ENCODE peak calls at places on chromosome 14, in seven cellular contexts. C, O, A, W, Q, B and M are unnamed samples.
A peak's percentile ranks its signal among the peaks of the same experiment; 100 is the strongest.

GRCh38 chr14:67722293-67722692 is 20.6 kb downstream of the RDH12 start:
- DNase-seq in Q (no peak), O (no peak), C (no peak), W (no peak), A (no peak), B (peak; percentile 84), M (no peak)

GRCh38 chr14:70357557-70357956 is 1.9 kb downstream of the COX16 start:
- DNase-seq in O (no peak), C (no peak), W (no peak), B (no peak), A (no peak), Q (no peak), M (no peak)

GRCh38 chr14:69069020-69069421 is 83.9 kb downstream of the DCAF5 start:
- DNase-seq in O (no peak), Q (no peak), A (no peak), C (no peak), W (no peak), B (no peak), M (peak; percentile 52)

GRCh38 chr14:20387577-20387976 is 25.7 kb downstream of the TEP1 start:
- DNase-seq in A (no peak), B (no peak), W (no peak), C (no peak), Q (no peak), O (no peak), M (no peak)

GRCh38 chr14:91351508-91351853 is 66.1 kb downstream of the CCDC88C start:
- DNase-seq in Q (no peak), A (peak; percentile 60), W (no peak), C (no peak), B (peak; percentile 59), O (no peak), M (no peak)

GRCh38 chr14:32764131-32764530 is 174.5 kb upstream of the NPAS3 start:
- DNase-seq in B (no peak), C (no peak), A (no peak), Q (no peak), O (no peak), W (no peak), M (no peak)

GRCh38 chr14:103258211-103258610 is 75.8 kb upstream of the EIF5 start:
- DNase-seq in O (no peak), A (no peak), Q (no peak), C (no peak), B (no peak), W (no peak), M (no peak)

GRCh38 chr14:26008290-26008689 is 589.5 kb downstream of the NOVA1 start:
- DNase-seq in A (no peak), C (no peak), B (no peak), W (no peak), O (no peak), Q (no peak), M (peak; percentile 33)

GRCh38 chr14:34266344-34266743 is 195.7 kb downstream of the SPTSSA start:
- DNase-seq in Q (no peak), C (no peak), B (no peak), O (no peak), W (no peak), A (no peak), M (no peak)

GRCh38 chr14:68143341-68143807 is 323.8 kb downstream of the RAD51B start:
- DNase-seq in W (no peak), C (no peak), B (peak; percentile 84), A (no peak), O (no peak), Q (no peak), M (no peak)

GRCh38 chr14:104235686-104236085 is 97.3 kb downstream of the KIF26A start:
- DNase-seq in C (no peak), A (peak; percentile 57), W (no peak), B (peak; percentile 11), Q (no peak), O (no peak), M (no peak)

GRCh38 chr14:51879170-51879569 is 18.8 kb downstream of the GNG2 start:
- DNase-seq in W (no peak), C (no peak), Q (no peak), B (no peak), A (no peak), O (no peak), M (no peak)